ENCODE peak calls at places on chromosomes 3 and 15, in four cellular contexts. One of them, this sample, is unnamed.

GRCh38 chr15:76252249-76252648 is 59.0 kb downstream of the ETFA start:
- DNase-seq in K562: no peak
- DNase-seq in WTC11: no peak
- DNase-seq in HepG2: no peak
- DNase-seq in this sample: no peak

GRCh38 chr3:196987022-196987421 is 18.4 kb upstream of the PIGZ start:
- DNase-seq in WTC11: no peak
- DNase-seq in HepG2: no peak
- DNase-seq in K562: no peak
- DNase-seq in this sample: no peak

GRCh38 chr3:142500211-142500610 is 52.4 kb upstream of the XRN1 start:
- DNase-seq in HepG2: no peak
- DNase-seq in WTC11: no peak
- DNase-seq in K562: no peak
- DNase-seq in this sample: no peak

GRCh38 chr3:57757642-57758297 is 1.7 kb downstream of the SLMAP start:
- DNase-seq in K562: peak
- DNase-seq in HepG2: peak
- DNase-seq in WTC11: no peak
- DNase-seq in this sample: peak

GRCh38 chr3:141108002-141108401 is 56.9 kb downstream of the SPSB4 start:
- DNase-seq in WTC11: no peak
- DNase-seq in HepG2: no peak
- DNase-seq in K562: no peak
- DNase-seq in this sample: no peak

GRCh38 chr15:82648257-82649103 is 1.3 kb upstream of the CPEB1 start:
- DNase-seq in WTC11: peak
- DNase-seq in K562: peak
- DNase-seq in HepG2: no peak
- DNase-seq in this sample: peak

GRCh38 chr15:40454904-40455391 is 14.2 kb downstream of the BAHD1 start:
- DNase-seq in HepG2: no peak
- DNase-seq in K562: peak
- DNase-seq in WTC11: no peak
- DNase-seq in this sample: no peak

GRCh38 chr3:45967724-45968123 is 24.5 kb downstream of the CXCR6 start:
- DNase-seq in K562: no peak
- DNase-seq in HepG2: no peak
- DNase-seq in WTC11: no peak
- DNase-seq in this sample: no peak

GRCh38 chr3:186021673-186022362 is 84.0 kb upstream of the TRA2B start:
- DNase-seq in HepG2: no peak
- DNase-seq in K562: no peak
- DNase-seq in WTC11: no peak
- DNase-seq in this sample: peak

GRCh38 chr15:100125627-100126231 is 216.0 kb downstream of the ADAMTS17 start:
- DNase-seq in WTC11: no peak
- DNase-seq in HepG2: no peak
- DNase-seq in K562: no peak
- DNase-seq in this sample: no peak

GRCh38 chr15:68149059-68149458 is 56.1 kb downstream of the CALML4 start:
- DNase-seq in K562: no peak
- DNase-seq in HepG2: no peak
- DNase-seq in WTC11: no peak
- DNase-seq in this sample: no peak

GRCh38 chr3:149646181-149646766 is 11.6 kb downstream of the WWTR1 start:
- DNase-seq in HepG2: no peak
- DNase-seq in K562: peak
- DNase-seq in WTC11: no peak
- DNase-seq in this sample: no peak

GRCh38 chr3:72274511-72275295 is 489.8 kb upstream of the PROK2 start:
- DNase-seq in K562: no peak
- DNase-seq in WTC11: no peak
- DNase-seq in HepG2: no peak
- DNase-seq in this sample: no peak

GRCh38 chr3:102662223-102662622 is 227.4 kb downstream of the ZPLD1 start:
- DNase-seq in WTC11: no peak
- DNase-seq in HepG2: no peak
- DNase-seq in K562: no peak
- DNase-seq in this sample: no peak

GRCh38 chr3:71062920-71063767 is 520.4 kb downstream of the FOXP1 start:
- DNase-seq in WTC11: no peak
- DNase-seq in K562: peak
- DNase-seq in HepG2: no peak
- DNase-seq in this sample: peak

GRCh38 chr15:22915866-22916515 is 64.2 kb downstream of the CYFIP1 start:
- DNase-seq in WTC11: no peak
- DNase-seq in HepG2: no peak
- DNase-seq in K562: no peak
- DNase-seq in this sample: no peak

GRCh38 chr3:58074997-58075396 is 66.8 kb downstream of the FLNB start:
- DNase-seq in WTC11: no peak
- DNase-seq in HepG2: no peak
- DNase-seq in K562: no peak
- DNase-seq in this sample: no peak

GRCh38 chr3:101571028-101571895 is 2.7 kb upstream of the PCNP start:
- DNase-seq in WTC11: no peak
- DNase-seq in K562: no peak
- DNase-seq in HepG2: no peak
- DNase-seq in this sample: no peak

GRCh38 chr3:195032955-195033354 is 238.0 kb downstream of the XXYLT1 start:
- DNase-seq in K562: no peak
- DNase-seq in HepG2: no peak
- DNase-seq in WTC11: no peak
- DNase-seq in this sample: no peak

GRCh38 chr3:186669378-186670084 is 3.7 kb downstream of the HRG start:
- DNase-seq in HepG2: no peak
- DNase-seq in K562: no peak
- DNase-seq in WTC11: no peak
- DNase-seq in this sample: no peak

GRCh38 chr3:39381432-39381831 is 1.7 kb upstream of the SLC25A38 start:
- DNase-seq in K562: no peak
- DNase-seq in HepG2: no peak
- DNase-seq in WTC11: no peak
- DNase-seq in this sample: no peak

GRCh38 chr15:90240856-90241255 is 6.8 kb downstream of the GDPGP1 start:
- DNase-seq in HepG2: no peak
- DNase-seq in K562: no peak
- DNase-seq in WTC11: no peak
- DNase-seq in this sample: no peak

GRCh38 chr15:74245342-74245931 is 9.3 kb downstream of the CCDC33 start:
- DNase-seq in K562: no peak
- DNase-seq in WTC11: peak
- DNase-seq in HepG2: no peak
- DNase-seq in this sample: peak

GRCh38 chr3:187188931-187189330 is 8.4 kb upstream of the RTP1 start:
- DNase-seq in WTC11: no peak
- DNase-seq in HepG2: no peak
- DNase-seq in K562: no peak
- DNase-seq in this sample: no peak

GRCh38 chr3:158455406-158455805 is 115.6 kb upstream of the MLF1 start:
- DNase-seq in HepG2: no peak
- DNase-seq in K562: no peak
- DNase-seq in WTC11: no peak
- DNase-seq in this sample: no peak

GRCh38 chr3:123552095-123552714 is 32.6 kb downstream of the HACD2 start:
- DNase-seq in WTC11: no peak
- DNase-seq in K562: peak
- DNase-seq in HepG2: peak
- DNase-seq in this sample: peak

GRCh38 chr3:127455541-127456450 is 134.7 kb downstream of the TPRA1 start:
- DNase-seq in K562: peak
- DNase-seq in HepG2: peak
- DNase-seq in WTC11: peak
- DNase-seq in this sample: peak

GRCh38 chr3:67940200-67940952 is 286.0 kb upstream of the SUCLG2 start:
- DNase-seq in K562: no peak
- DNase-seq in WTC11: no peak
- DNase-seq in HepG2: no peak
- DNase-seq in this sample: no peak

GRCh38 chr3:5304188-5304587 is 116.7 kb downstream of the EDEM1 start:
- DNase-seq in WTC11: no peak
- DNase-seq in HepG2: no peak
- DNase-seq in K562: no peak
- DNase-seq in this sample: no peak

GRCh38 chr15:89958107-89958805 is 42.9 kb upstream of the ZNF710 start:
- DNase-seq in WTC11: no peak
- DNase-seq in HepG2: peak
- DNase-seq in K562: no peak
- DNase-seq in this sample: no peak

GRCh38 chr3:51963951-51964451 is 3.3 kb downstream of the PCBP4 start:
- DNase-seq in HepG2: no peak
- DNase-seq in K562: no peak
- DNase-seq in WTC11: peak
- DNase-seq in this sample: peak

GRCh38 chr3:147616998-147617619 is 207.9 kb downstream of the ZIC1 start:
- DNase-seq in K562: peak
- DNase-seq in HepG2: peak
- DNase-seq in WTC11: no peak
- DNase-seq in this sample: peak

GRCh38 chr3:78116874-78117273 is 1077.0 kb downstream of the ROBO2 start:
- DNase-seq in WTC11: no peak
- DNase-seq in K562: no peak
- DNase-seq in HepG2: no peak
- DNase-seq in this sample: no peak

GRCh38 chr3:195042741-195043611 is 228.0 kb downstream of the XXYLT1 start:
- DNase-seq in K562: no peak
- DNase-seq in HepG2: no peak
- DNase-seq in WTC11: no peak
- DNase-seq in this sample: no peak

GRCh38 chr3:50610181-50610971 is 1.2 kb downstream of the CISH start:
- DNase-seq in K562: peak
- DNase-seq in HepG2: no peak
- DNase-seq in WTC11: no peak
- DNase-seq in this sample: no peak

DNA sequence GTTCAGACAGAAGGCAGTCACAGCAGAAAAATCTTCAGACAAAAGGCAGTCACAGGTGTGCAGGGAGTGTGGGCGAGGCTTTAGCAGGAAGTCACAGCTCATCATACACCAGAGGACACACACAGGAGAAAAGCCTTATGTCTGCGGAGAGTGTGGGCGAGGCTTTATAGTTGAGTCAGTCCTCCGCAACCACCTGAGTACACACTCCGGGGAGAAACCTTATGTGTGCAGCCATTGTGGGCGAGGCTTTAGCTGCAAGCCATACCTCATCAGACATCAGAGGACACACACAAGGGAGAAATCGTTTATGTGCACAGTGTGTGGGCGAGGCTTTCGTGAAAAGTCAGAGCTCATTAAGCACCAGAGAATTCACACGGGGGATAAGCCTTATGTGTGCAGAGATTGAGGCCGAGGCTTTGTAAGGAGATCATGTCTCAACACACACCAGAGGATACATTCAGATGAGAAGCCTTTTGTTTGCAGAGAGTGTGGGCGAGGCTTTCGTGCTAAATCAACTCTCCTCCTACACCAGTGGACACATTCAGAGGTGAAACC is 27.6 kb downstream of the ZNF589 start:
- DNase-seq in HepG2: no peak
- DNase-seq in WTC11: no peak
- DNase-seq in K562: no peak
- DNase-seq in this sample: no peak
- TF ChIP-seq USF2 in HepG2: no peak
- TF ChIP-seq USF2 in WTC11: no peak
- TF ChIP-seq USF2 in K562: no peak
- TF ChIP-seq USF2 in this sample: no peak

GRCh38 chr3:64687781-64688515 is at the start of gene ADAMTS9:
- DNase-seq in WTC11: peak
- DNase-seq in K562: no peak
- DNase-seq in HepG2: no peak
- DNase-seq in this sample: peak
- TF ChIP-seq FOXJ3 in WTC11: no peak
- TF ChIP-seq FOXJ3 in K562: no peak
- TF ChIP-seq FOXJ3 in HepG2: no peak
- TF ChIP-seq FOXJ3 in this sample: no peak

DNA sequence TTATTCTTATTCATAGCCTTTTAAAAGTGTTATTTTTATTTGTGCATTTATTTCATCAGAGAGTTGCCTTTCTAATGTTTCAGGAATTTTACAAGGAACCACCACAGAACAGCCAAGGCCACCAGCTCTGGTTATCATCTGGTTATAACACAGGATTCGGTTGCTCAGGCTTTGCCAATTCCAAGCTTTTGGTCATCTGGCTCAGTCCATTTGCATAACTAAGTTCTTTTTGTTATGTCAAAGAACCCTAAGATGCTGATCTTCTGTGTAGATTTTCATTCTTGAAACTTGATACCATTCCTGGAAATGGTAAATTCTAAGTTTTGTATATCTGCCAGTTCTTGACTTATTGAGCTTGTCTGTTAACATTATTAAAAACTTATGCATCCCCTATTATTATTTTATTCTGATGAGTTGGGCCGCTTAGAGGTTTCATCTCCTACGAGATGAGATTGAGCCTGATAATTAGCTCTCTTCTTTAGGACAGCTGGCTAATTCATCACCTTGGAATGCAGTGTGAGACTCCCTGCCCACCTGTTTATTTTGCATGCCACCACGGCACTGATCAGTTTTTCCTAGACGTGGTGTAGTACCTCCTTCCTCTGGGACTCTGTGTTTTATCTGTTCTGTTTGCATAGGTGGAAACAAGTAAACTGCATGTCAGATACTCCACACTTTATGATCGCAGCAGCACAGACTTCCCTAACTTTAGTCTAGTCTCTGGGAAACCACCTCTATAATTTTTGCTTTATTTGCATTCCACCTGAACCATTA is 264.8 kb downstream of the SLCO3A1 start:
- DNase-seq in WTC11: no peak
- DNase-seq in K562: no peak
- DNase-seq in HepG2: no peak
- DNase-seq in this sample: no peak
- TF ChIP-seq USF2 in WTC11: no peak
- TF ChIP-seq USF2 in K562: no peak
- TF ChIP-seq USF2 in HepG2: no peak
- TF ChIP-seq USF2 in this sample: no peak

DNA sequence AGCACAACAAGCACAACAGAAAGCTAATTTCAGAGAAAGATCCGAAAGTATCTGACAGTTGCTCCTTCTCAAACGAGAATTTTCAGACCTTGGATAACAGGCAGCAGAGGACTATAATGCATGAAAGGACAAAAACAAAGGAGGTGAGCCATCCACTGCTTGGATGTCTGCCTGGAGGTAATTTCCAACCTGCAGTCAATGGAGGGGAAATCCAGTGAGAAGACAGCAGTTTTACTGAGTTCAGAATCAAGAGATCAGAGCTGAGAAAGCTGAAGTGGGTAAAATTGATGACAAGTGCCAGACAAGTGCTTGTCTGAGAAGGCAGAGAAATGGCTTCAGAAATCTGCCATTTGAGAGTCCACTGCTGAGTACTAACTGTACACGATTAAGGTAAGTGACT is 22.1 kb downstream of the UBE3A start:
- DNase-seq in WTC11: no peak
- DNase-seq in K562: no peak
- DNase-seq in HepG2: no peak
- DNase-seq in this sample: no peak
- TF ChIP-seq FOXJ3 in WTC11: no peak
- TF ChIP-seq FOXJ3 in K562: no peak
- TF ChIP-seq FOXJ3 in HepG2: no peak
- TF ChIP-seq FOXJ3 in this sample: no peak

GRCh38 chr15:61752001-61752400 is 308.2 kb downstream of the VPS13C start:
- DNase-seq in K562: no peak
- DNase-seq in WTC11: no peak
- DNase-seq in HepG2: no peak
- DNase-seq in this sample: no peak
- TF ChIP-seq USF2 in K562: peak
- TF ChIP-seq USF2 in WTC11: peak
- TF ChIP-seq USF2 in HepG2: no peak
- TF ChIP-seq USF2 in this sample: no peak

GRCh38 chr15:94844533-94845390 is 613.4 kb downstream of the MCTP2 start:
- DNase-seq in K562: peak
- DNase-seq in HepG2: peak
- DNase-seq in WTC11: peak
- DNase-seq in this sample: peak
- TF ChIP-seq FOXJ3 in K562: no peak
- TF ChIP-seq FOXJ3 in HepG2: no peak
- TF ChIP-seq FOXJ3 in WTC11: no peak
- TF ChIP-seq FOXJ3 in this sample: no peak

This sample was measured in SK-N-SH.